ENCODE peak calls at places on chromosomes 6 and 20, in nine cellular contexts. One of them, this sample, is unnamed.

GRCh38 chr20:3716195-3716834 is 3.9 kb upstream of the SIGLEC1 start:
- DNase-seq in CD8-positive, alpha-beta T cell: peak
- DNase-seq in adrenal gland: no peak
- DNase-seq in thoracic aorta: no peak
- DNase-seq in neural progenitor cell: peak
- DNase-seq in sigmoid colon: peak
- DNase-seq in lung: no peak
- DNase-seq in cardiac muscle cell: peak
- DNase-seq in epithelial cell of esophagus: peak
- DNase-seq in this sample: no peak

GRCh38 chr6:51928320-51928719 is 159.1 kb downstream of the PKHD1 start:
- DNase-seq in cardiac muscle cell: no peak
- DNase-seq in sigmoid colon: no peak
- DNase-seq in neural progenitor cell: no peak
- DNase-seq in CD8-positive, alpha-beta T cell: no peak
- DNase-seq in thoracic aorta: no peak
- DNase-seq in adrenal gland: no peak
- DNase-seq in lung: no peak
- DNase-seq in epithelial cell of esophagus: no peak
- DNase-seq in this sample: no peak

GRCh38 chr20:24949756-24950127 is 673 bp downstream of the CST7 start:
- DNase-seq in epithelial cell of esophagus: no peak
- DNase-seq in lung: peak
- DNase-seq in thoracic aorta: no peak
- DNase-seq in neural progenitor cell: no peak
- DNase-seq in adrenal gland: no peak
- DNase-seq in sigmoid colon: peak
- DNase-seq in CD8-positive, alpha-beta T cell: no peak
- DNase-seq in cardiac muscle cell: no peak
- DNase-seq in this sample: no peak

GRCh38 chr6:1553562-1554088 is 56.1 kb upstream of the FOXC1 start:
- DNase-seq in lung: no peak
- DNase-seq in cardiac muscle cell: no peak
- DNase-seq in thoracic aorta: no peak
- DNase-seq in CD8-positive, alpha-beta T cell: no peak
- DNase-seq in neural progenitor cell: no peak
- DNase-seq in epithelial cell of esophagus: peak
- DNase-seq in sigmoid colon: no peak
- DNase-seq in adrenal gland: no peak
- DNase-seq in this sample: no peak

GRCh38 chr6:45591816-45592359 is 214.2 kb upstream of the SUPT3H start:
- DNase-seq in CD8-positive, alpha-beta T cell: no peak
- DNase-seq in sigmoid colon: no peak
- DNase-seq in cardiac muscle cell: no peak
- DNase-seq in adrenal gland: no peak
- DNase-seq in epithelial cell of esophagus: no peak
- DNase-seq in neural progenitor cell: no peak
- DNase-seq in lung: no peak
- DNase-seq in thoracic aorta: no peak
- DNase-seq in this sample: no peak

GRCh38 chr20:36305602-36306556 is at the start of gene DLGAP4:
- DNase-seq in lung: no peak
- DNase-seq in adrenal gland: peak
- DNase-seq in epithelial cell of esophagus: no peak
- DNase-seq in thoracic aorta: no peak
- DNase-seq in sigmoid colon: peak
- DNase-seq in CD8-positive, alpha-beta T cell: no peak
- DNase-seq in cardiac muscle cell: no peak
- DNase-seq in neural progenitor cell: peak
- DNase-seq in this sample: no peak

GRCh38 chr6:142696123-142696522 is 248.9 kb downstream of the HIVEP2 start:
- DNase-seq in lung: no peak
- DNase-seq in CD8-positive, alpha-beta T cell: no peak
- DNase-seq in adrenal gland: no peak
- DNase-seq in neural progenitor cell: no peak
- DNase-seq in sigmoid colon: no peak
- DNase-seq in thoracic aorta: no peak
- DNase-seq in epithelial cell of esophagus: no peak
- DNase-seq in cardiac muscle cell: no peak
- DNase-seq in this sample: no peak

GRCh38 chr6:108874470-108875160 is 26.4 kb downstream of the ARMC2 start:
- DNase-seq in neural progenitor cell: no peak
- DNase-seq in sigmoid colon: no peak
- DNase-seq in CD8-positive, alpha-beta T cell: peak
- DNase-seq in adrenal gland: peak
- DNase-seq in lung: no peak
- DNase-seq in cardiac muscle cell: peak
- DNase-seq in epithelial cell of esophagus: no peak
- DNase-seq in thoracic aorta: no peak
- DNase-seq in this sample: no peak

GRCh38 chr20:35325385-35325784 is 33.2 kb upstream of the FAM83C start:
- DNase-seq in sigmoid colon: no peak
- DNase-seq in lung: no peak
- DNase-seq in CD8-positive, alpha-beta T cell: no peak
- DNase-seq in neural progenitor cell: no peak
- DNase-seq in epithelial cell of esophagus: no peak
- DNase-seq in adrenal gland: no peak
- DNase-seq in thoracic aorta: no peak
- DNase-seq in cardiac muscle cell: no peak
- DNase-seq in this sample: no peak

GRCh38 chr6:137641474-137642077 is 147.4 kb upstream of the OLIG3 start:
- DNase-seq in epithelial cell of esophagus: peak
- DNase-seq in cardiac muscle cell: peak
- DNase-seq in adrenal gland: peak
- DNase-seq in sigmoid colon: peak
- DNase-seq in thoracic aorta: peak
- DNase-seq in lung: peak
- DNase-seq in neural progenitor cell: peak
- DNase-seq in CD8-positive, alpha-beta T cell: peak
- DNase-seq in this sample: no peak

GRCh38 chr20:35831029-35831428 is 59.2 kb downstream of the PHF20 start:
- DNase-seq in epithelial cell of esophagus: peak
- DNase-seq in lung: no peak
- DNase-seq in neural progenitor cell: no peak
- DNase-seq in sigmoid colon: no peak
- DNase-seq in thoracic aorta: no peak
- DNase-seq in adrenal gland: no peak
- DNase-seq in cardiac muscle cell: no peak
- DNase-seq in CD8-positive, alpha-beta T cell: no peak
- DNase-seq in this sample: no peak

GRCh38 chr6:2866183-2866846 is 24.7 kb upstream of the SERPINB1 start:
- DNase-seq in adrenal gland: no peak
- DNase-seq in neural progenitor cell: no peak
- DNase-seq in CD8-positive, alpha-beta T cell: no peak
- DNase-seq in lung: no peak
- DNase-seq in epithelial cell of esophagus: no peak
- DNase-seq in thoracic aorta: no peak
- DNase-seq in sigmoid colon: no peak
- DNase-seq in cardiac muscle cell: no peak
- DNase-seq in this sample: peak

GRCh38 chr6:125570546-125570945 is 178.9 kb upstream of the HEY2 start:
- DNase-seq in epithelial cell of esophagus: no peak
- DNase-seq in lung: no peak
- DNase-seq in thoracic aorta: peak
- DNase-seq in sigmoid colon: no peak
- DNase-seq in neural progenitor cell: no peak
- DNase-seq in adrenal gland: no peak
- DNase-seq in cardiac muscle cell: peak
- DNase-seq in CD8-positive, alpha-beta T cell: no peak
- DNase-seq in this sample: no peak

GRCh38 chr20:23371496-23371895 is 9.5 kb downstream of the GZF1 start:
- DNase-seq in lung: no peak
- DNase-seq in sigmoid colon: no peak
- DNase-seq in epithelial cell of esophagus: no peak
- DNase-seq in adrenal gland: no peak
- DNase-seq in thoracic aorta: no peak
- DNase-seq in neural progenitor cell: no peak
- DNase-seq in CD8-positive, alpha-beta T cell: no peak
- DNase-seq in cardiac muscle cell: no peak
- DNase-seq in this sample: no peak

GRCh38 chr6:121143476-121143875 is 190.8 kb downstream of the TBC1D32 start:
- DNase-seq in CD8-positive, alpha-beta T cell: no peak
- DNase-seq in lung: no peak
- DNase-seq in neural progenitor cell: no peak
- DNase-seq in thoracic aorta: no peak
- DNase-seq in sigmoid colon: no peak
- DNase-seq in epithelial cell of esophagus: peak
- DNase-seq in cardiac muscle cell: no peak
- DNase-seq in adrenal gland: no peak
- DNase-seq in this sample: no peak

GRCh38 chr6:157240059-157240959 is 83.0 kb downstream of the TMEM242 start:
- DNase-seq in adrenal gland: peak
- DNase-seq in cardiac muscle cell: peak
- DNase-seq in epithelial cell of esophagus: peak
- DNase-seq in thoracic aorta: peak
- DNase-seq in CD8-positive, alpha-beta T cell: no peak
- DNase-seq in neural progenitor cell: peak
- DNase-seq in lung: no peak
- DNase-seq in sigmoid colon: peak
- DNase-seq in this sample: no peak

GRCh38 chr6:34339971-34340370 is 52.5 kb downstream of the NUDT3 start:
- DNase-seq in epithelial cell of esophagus: no peak
- DNase-seq in cardiac muscle cell: no peak
- DNase-seq in lung: no peak
- DNase-seq in sigmoid colon: no peak
- DNase-seq in adrenal gland: no peak
- DNase-seq in CD8-positive, alpha-beta T cell: no peak
- DNase-seq in neural progenitor cell: no peak
- DNase-seq in thoracic aorta: no peak
- DNase-seq in this sample: no peak

DNA sequence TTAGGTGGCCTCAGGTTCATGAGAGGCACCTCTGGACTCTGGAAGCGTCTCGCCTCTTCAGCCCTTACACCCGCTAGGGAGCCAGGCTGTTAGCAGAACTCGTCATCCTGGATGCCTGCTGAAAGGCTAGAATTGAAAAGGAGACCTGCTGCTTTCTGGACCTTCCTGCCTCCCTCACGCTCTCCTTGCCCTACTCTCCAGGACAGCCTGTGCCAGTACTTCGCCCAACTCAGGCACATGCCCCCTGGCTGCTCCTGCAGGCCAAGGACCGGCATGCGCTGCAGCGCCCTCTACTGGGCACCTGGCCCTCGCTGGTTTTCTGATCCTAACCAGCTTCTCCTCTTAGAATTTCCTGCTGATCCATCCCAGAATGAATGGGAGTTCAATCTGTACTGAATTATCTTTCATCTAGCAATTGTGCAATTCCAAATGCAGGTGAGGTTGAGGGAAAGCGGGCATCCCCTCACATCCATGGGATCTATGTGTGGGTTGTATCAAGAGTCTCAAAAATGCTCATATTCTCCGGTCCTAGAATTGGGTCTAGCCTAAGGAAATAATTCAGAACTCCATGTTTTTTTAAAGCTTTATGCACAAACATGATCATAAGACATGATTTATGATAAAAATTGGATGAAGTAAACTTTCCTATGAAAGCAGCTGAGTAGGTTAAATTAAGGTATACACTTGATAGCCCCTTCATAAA is 78.0 kb downstream of the PTPN1 start:
- DNase-seq in cardiac muscle cell: peak
- DNase-seq in thoracic aorta: no peak
- DNase-seq in neural progenitor cell: peak
- DNase-seq in CD8-positive, alpha-beta T cell: peak
- DNase-seq in lung: peak
- DNase-seq in adrenal gland: peak
- DNase-seq in epithelial cell of esophagus: peak
- DNase-seq in sigmoid colon: peak
- DNase-seq in this sample: no peak
- TF ChIP-seq CTCF in cardiac muscle cell: peak
- TF ChIP-seq CTCF in thoracic aorta: peak
- TF ChIP-seq CTCF in neural progenitor cell: peak
- TF ChIP-seq CTCF in CD8-positive, alpha-beta T cell: peak
- TF ChIP-seq CTCF in lung: peak
- TF ChIP-seq CTCF in adrenal gland: peak
- TF ChIP-seq CTCF in epithelial cell of esophagus: peak
- TF ChIP-seq CTCF in sigmoid colon: peak
- TF ChIP-seq CTCF in this sample: peak

DNA sequence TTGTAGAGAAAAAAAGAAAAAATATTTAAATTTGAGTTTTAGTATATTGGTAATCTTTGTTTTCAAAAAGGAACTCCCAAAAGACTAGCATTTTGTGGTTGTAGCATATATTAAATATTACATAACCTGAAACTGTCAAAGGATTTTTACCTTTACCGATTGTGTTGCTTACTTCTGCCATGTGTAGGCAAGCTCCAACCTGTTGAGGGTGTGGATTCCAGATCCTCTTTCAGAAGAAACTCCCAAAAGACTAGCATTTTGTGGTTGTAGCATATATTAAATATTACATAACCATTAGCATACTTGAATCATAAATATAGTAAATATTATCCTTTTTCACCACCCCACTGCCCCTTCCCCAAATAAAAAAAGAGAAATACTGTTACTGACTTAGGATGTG is 3.2 kb downstream of the DSE start:
- DNase-seq in lung: no peak
- DNase-seq in CD8-positive, alpha-beta T cell: no peak
- DNase-seq in cardiac muscle cell: no peak
- DNase-seq in neural progenitor cell: no peak
- DNase-seq in adrenal gland: no peak
- DNase-seq in thoracic aorta: no peak
- DNase-seq in epithelial cell of esophagus: peak
- DNase-seq in sigmoid colon: no peak
- DNase-seq in this sample: no peak
- H3K4me3 ChIP-seq in lung: no peak
- H3K4me3 ChIP-seq in CD8-positive, alpha-beta T cell: no peak
- H3K4me3 ChIP-seq in cardiac muscle cell: no peak
- H3K4me3 ChIP-seq in neural progenitor cell: no peak
- H3K4me3 ChIP-seq in adrenal gland: no peak
- H3K4me3 ChIP-seq in thoracic aorta: no peak
- H3K4me3 ChIP-seq in epithelial cell of esophagus: peak
- H3K4me3 ChIP-seq in sigmoid colon: no peak
- H3K4me3 ChIP-seq in this sample: peak

DNA sequence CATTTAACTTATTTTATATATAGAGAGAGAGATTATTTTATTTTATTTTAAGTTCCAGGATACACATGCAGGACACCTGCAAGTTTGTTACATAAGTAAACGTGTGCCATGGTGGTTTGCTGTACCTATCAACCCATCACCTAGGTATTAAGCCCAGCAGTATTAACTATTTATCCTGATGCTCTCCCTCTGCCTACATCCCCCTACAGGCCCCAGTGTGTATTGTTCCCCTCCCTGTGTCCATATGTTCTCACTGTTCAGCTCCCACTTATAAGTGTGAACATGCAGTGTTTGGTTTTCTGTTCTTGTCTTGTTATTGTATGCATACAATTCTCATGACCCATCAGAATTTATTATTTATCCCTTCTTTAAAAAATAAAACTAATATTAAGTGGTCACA is 34.6 kb downstream of the FKBP1C start:
- DNase-seq in neural progenitor cell: peak
- DNase-seq in sigmoid colon: no peak
- DNase-seq in lung: no peak
- DNase-seq in epithelial cell of esophagus: no peak
- DNase-seq in CD8-positive, alpha-beta T cell: no peak
- DNase-seq in adrenal gland: no peak
- DNase-seq in thoracic aorta: no peak
- DNase-seq in cardiac muscle cell: no peak
- DNase-seq in this sample: no peak
- TF ChIP-seq CTCF in neural progenitor cell: peak
- TF ChIP-seq CTCF in sigmoid colon: no peak
- TF ChIP-seq CTCF in lung: no peak
- TF ChIP-seq CTCF in epithelial cell of esophagus: no peak
- TF ChIP-seq CTCF in CD8-positive, alpha-beta T cell: no peak
- TF ChIP-seq CTCF in adrenal gland: no peak
- TF ChIP-seq CTCF in thoracic aorta: no peak
- TF ChIP-seq CTCF in cardiac muscle cell: no peak
- TF ChIP-seq CTCF in this sample: peak

GRCh38 chr6:111898452-111898851 is 25.2 kb upstream of the FYN start:
- DNase-seq in CD8-positive, alpha-beta T cell: no peak
- DNase-seq in lung: no peak
- DNase-seq in neural progenitor cell: peak
- DNase-seq in cardiac muscle cell: no peak
- DNase-seq in sigmoid colon: no peak
- DNase-seq in thoracic aorta: no peak
- DNase-seq in adrenal gland: no peak
- DNase-seq in epithelial cell of esophagus: no peak
- DNase-seq in this sample: no peak
- H3K4me3 ChIP-seq in CD8-positive, alpha-beta T cell: no peak
- H3K4me3 ChIP-seq in lung: no peak
- H3K4me3 ChIP-seq in neural progenitor cell: no peak
- H3K4me3 ChIP-seq in cardiac muscle cell: no peak
- H3K4me3 ChIP-seq in sigmoid colon: no peak
- H3K4me3 ChIP-seq in thoracic aorta: no peak
- H3K4me3 ChIP-seq in adrenal gland: no peak
- H3K4me3 ChIP-seq in epithelial cell of esophagus: no peak
- H3K4me3 ChIP-seq in this sample: no peak